ENCODE peak calls at places on chromosomes 16 and 17, in nine cellular contexts. X, I, N, T, V, W, B, H and F are unnamed samples.

GRCh38 chr17:67558740-67559380 is 158.9 kb upstream of the NOL11 start:
- DNase-seq in I (no peak), V (peak), W (no peak), B (no peak), H (no peak), T (no peak), N (no peak), X (no peak), F (no peak)

GRCh38 chr17:679491-679890 is 35.1 kb downstream of the VPS53 start:
- DNase-seq in T (no peak), N (no peak), V (no peak), I (no peak), H (no peak), X (no peak), W (no peak), B (no peak), F (no peak)

GRCh38 chr17:16474012-16474725 is 17.8 kb downstream of the LRRC75A start:
- DNase-seq in V (peak), W (no peak), N (no peak), H (no peak), X (no peak), T (no peak), I (no peak), B (no peak), F (no peak)

GRCh38 chr16:20181386-20181785 is 107.7 kb upstream of the GPR139 start:
- DNase-seq in W (no peak), B (no peak), V (no peak), H (no peak), T (no peak), N (no peak), I (no peak), X (no peak), F (no peak)

GRCh38 chr16:20903116-20903888 is 2.7 kb downstream of the LYRM1 start:
- DNase-seq in H (no peak), B (no peak), T (no peak), V (no peak), X (no peak), I (no peak), N (no peak), W (no peak), F (no peak)

GRCh38 chr16:4477966-4478365 is 1.8 kb downstream of the HMOX2 start:
- DNase-seq in T (no peak), V (peak), I (no peak), W (no peak), B (no peak), X (no peak), H (peak), N (no peak), F (no peak)

GRCh38 chr16:12907670-12908233 is 6.4 kb downstream of the SHISA9 start:
- DNase-seq in N (no peak), T (no peak), V (no peak), I (no peak), X (peak), B (no peak), H (no peak), W (no peak), F (no peak)

GRCh38 chr17:15892244-15892643 is 52.7 kb upstream of the ADORA2B start:
- DNase-seq in V (no peak), B (no peak), T (no peak), I (no peak), X (no peak), H (no peak), W (no peak), N (no peak), F (no peak)

GRCh38 chr16:56611281-56611833 is 3.0 kb downstream of the MT2A start:
- DNase-seq in H (peak), V (peak), W (peak), T (no peak), B (peak), X (no peak), N (peak), I (no peak), F (peak)

GRCh38 chr16:17109413-17109812 is 361.3 kb downstream of the XYLT1 start:
- DNase-seq in I (no peak), W (no peak), X (no peak), B (no peak), N (no peak), V (no peak), T (no peak), H (no peak), F (no peak)

GRCh38 chr16:82004651-82005490 is 6.4 kb downstream of the SDR42E1 start:
- DNase-seq in T (no peak), N (no peak), V (peak), I (no peak), H (no peak), W (peak), X (no peak), B (no peak), F (no peak)

GRCh38 chr16:29820271-29820701 is at the start of gene MVP:
- DNase-seq in B (peak), W (peak), I (no peak), N (peak), T (no peak), H (peak), V (peak), X (peak), F (peak)

GRCh38 chr16:68900009-68900408 is 56.7 kb downstream of the TANGO6 start:
- DNase-seq in T (no peak), H (no peak), X (no peak), I (peak), B (no peak), N (no peak), V (no peak), W (no peak), F (no peak)

GRCh38 chr16:50747206-50747956 is 5.5 kb downstream of the CYLD start:
- DNase-seq in N (no peak), H (peak), W (no peak), X (peak), B (no peak), V (no peak), I (no peak), T (no peak), F (no peak)

GRCh38 chr16:49491736-49492089 is 118.1 kb downstream of the C16orf78 start:
- DNase-seq in X (no peak), B (peak), T (no peak), I (no peak), V (no peak), N (no peak), H (no peak), W (peak), F (peak)

GRCh38 chr16:19284207-19284606 is 1.3 kb upstream of the CLEC19A start:
- DNase-seq in W (no peak), V (no peak), B (no peak), I (no peak), X (no peak), T (peak), N (peak), H (no peak), F (no peak)

GRCh38 chr17:40425741-40426140 is 8.0 kb upstream of the TOP2A start:
- DNase-seq in B (no peak), I (no peak), X (no peak), N (no peak), W (no peak), V (no peak), H (no peak), T (no peak), F (no peak)

GRCh38 chr17:40419559-40420331 is 2.0 kb upstream of the TOP2A start:
- DNase-seq in T (no peak), H (no peak), X (no peak), I (peak), V (no peak), N (no peak), W (no peak), B (no peak), F (no peak)

GRCh38 chr17:40427002-40427491 is 9.4 kb upstream of the TOP2A start:
- DNase-seq in H (no peak), W (no peak), X (peak), B (no peak), N (no peak), T (no peak), V (no peak), I (no peak), F (no peak)

GRCh38 chr17:40418428-40418706 is 671 bp upstream of the TOP2A start:
- DNase-seq in I (no peak), V (no peak), B (no peak), T (no peak), N (no peak), W (no peak), H (no peak), X (no peak), F (peak)

DNA sequence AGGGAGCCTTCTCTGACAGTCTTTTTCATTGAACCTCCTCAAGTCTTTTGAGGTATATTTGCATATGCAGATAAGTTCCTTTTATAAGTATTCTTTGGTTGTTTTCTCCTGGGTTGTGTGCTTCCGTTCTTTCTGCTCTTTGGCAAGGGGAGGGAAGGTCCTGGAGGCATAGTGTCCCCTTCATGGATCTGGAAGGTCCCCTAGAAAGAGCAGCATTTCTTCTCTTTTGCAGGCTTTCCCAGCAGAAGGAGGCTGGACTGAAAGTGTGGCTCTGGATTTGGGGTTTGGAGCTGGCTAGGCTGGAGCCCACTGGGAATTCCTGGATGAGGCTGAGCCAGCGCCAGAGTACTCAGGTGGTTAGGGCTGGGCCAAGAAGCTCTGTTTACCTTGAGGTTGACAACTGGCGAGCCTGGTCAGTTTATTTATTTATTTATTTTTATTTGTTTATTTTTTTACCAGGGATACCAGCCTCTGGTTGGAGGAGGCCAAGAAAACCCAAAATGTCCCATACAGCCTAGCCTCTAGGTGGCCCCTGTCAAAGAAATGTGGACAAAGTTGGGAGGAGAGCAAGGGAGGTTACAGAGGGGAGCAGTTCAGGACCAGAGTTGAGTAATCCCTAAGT is 5.4 kb upstream of the TOP2A start:
- DNase-seq in B (no peak), W (no peak), N (no peak), V (no peak), I (no peak), H (no peak), X (no peak), T (no peak), F (no peak)
- TF ChIP-seq CTCF in B (no peak), W (no peak), N (no peak), V (peak), I (no peak), H (peak), X (peak), T (no peak), F (no peak)

GRCh38 chr16:46690281-46691178 is 1.1 kb downstream of the ORC6 start:
- DNase-seq in I (no peak), W (no peak), N (no peak), T (no peak), B (no peak), H (peak), V (peak), X (no peak), F (no peak)
- H3K4me3 ChIP-seq in I (peak), W (peak), N (peak), T (peak), B (peak), H (peak), V (peak), X (peak), F (peak)

GRCh38 chr17:61398721-61399130 is 917 bp upstream of the TBX2 start:
- DNase-seq in T (no peak), I (no peak), B (no peak), W (no peak), N (no peak), X (no peak), H (peak), V (no peak), F (no peak)

GRCh38 chr17:61395409-61395982 is 4.1 kb upstream of the TBX2 start:
- DNase-seq in W (no peak), B (no peak), H (no peak), N (no peak), V (no peak), X (no peak), I (no peak), T (no peak), F (no peak)

GRCh38 chr17:61396586-61397085 is 3.0 kb upstream of the TBX2 start:
- DNase-seq in N (no peak), W (no peak), X (no peak), V (no peak), I (no peak), H (peak), T (no peak), B (no peak), F (no peak)

GRCh38 chr17:61395983-61396585 is 3.6 kb upstream of the TBX2 start:
- DNase-seq in I (no peak), B (no peak), N (no peak), X (no peak), H (peak), V (no peak), W (no peak), T (no peak), F (no peak)

DNA sequence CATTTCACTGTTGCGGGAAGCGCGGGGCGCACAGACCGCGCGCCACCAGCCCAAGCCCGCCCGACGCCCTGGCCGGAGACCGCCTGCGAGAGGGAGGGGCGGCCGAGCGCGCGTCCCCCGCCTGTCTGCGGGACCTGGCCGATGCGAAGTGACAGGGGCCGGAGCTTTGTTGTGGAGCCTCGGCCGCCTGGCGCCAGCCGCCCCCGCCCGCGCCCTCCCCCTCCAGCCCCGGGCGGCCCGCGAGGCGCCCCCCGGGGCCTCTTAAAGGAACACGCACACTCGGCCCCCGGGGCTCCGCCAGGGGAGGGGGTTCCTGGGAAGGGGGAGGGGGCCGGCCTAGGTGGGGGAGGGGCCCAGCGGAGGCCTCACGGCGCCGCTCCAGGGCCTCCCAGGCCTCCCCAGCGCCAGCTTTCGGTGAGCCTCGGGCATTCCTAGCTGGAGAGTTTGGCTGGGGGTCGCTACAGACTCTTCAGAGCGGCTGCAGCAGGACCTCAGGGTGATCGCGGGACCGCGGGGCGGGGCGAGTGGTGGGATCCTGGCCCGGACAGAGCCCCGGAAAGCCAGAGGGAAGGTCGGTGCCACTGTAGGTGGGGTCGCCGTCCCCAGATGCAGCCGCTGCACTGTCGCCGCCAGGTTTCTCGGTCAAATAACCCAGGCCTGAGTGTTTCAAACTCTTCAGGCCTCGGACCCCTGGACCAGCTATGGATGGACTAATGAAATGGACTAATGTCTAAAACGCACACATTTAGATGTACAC is 2.4 kb upstream of the TBX2 start:
- DNase-seq in I (no peak), T (no peak), H (peak), V (no peak), X (no peak), W (no peak), N (no peak), B (no peak), F (no peak)
- TF ChIP-seq CTCF in I (no peak), T (peak), H (peak), V (no peak), X (no peak), W (no peak), N (no peak), B (no peak), F (no peak)

DNA sequence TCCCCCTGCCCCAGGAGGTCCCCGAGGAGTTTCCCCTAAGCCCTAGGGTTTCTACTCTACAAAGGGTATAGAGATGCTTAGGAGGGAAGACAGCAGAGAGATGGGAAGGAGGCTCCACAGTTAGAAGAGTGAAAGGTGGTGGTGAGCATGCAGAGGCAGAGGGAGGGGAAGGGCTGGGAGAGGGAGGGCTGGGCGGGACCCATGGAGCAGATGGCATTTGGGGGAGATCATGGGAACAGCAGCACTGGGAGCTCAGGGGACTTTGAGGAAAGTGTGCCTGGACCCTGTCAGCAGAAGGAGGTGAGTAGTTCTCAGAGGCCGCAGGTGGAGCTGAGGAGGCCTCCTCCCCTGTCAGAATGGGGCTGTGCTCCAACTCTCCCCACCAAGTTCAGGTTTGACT is 650 bp upstream of the OTOP3 start:
- DNase-seq in T (no peak), W (no peak), X (no peak), N (no peak), I (no peak), B (no peak), V (no peak), H (no peak), F (no peak)
- H3K4me3 ChIP-seq in T (no peak), W (no peak), X (no peak), N (no peak), I (no peak), B (no peak), V (no peak), H (no peak), F (no peak)

DNA sequence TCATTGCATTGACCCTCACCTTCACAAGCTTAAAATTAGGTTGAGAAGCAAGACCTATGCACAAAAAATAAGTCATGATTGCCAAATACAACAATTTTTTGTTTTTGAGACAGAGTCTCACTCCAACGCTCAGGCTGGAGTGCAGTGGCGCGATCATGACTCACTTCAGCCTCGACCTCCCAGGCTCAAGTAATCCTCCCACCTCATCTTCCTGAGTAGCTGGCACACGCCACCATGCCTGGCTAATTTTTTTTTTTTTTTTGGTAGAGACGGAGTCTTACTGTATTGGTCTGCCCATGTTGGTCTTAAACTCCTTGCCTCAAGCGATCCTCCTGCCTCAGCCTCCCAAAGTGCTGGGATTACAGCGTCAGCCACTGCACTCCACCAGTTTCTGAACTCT is 24.1 kb downstream of the ZNF652 start:
- DNase-seq in B (peak), N (no peak), V (no peak), I (no peak), X (no peak), W (no peak), H (no peak), T (no peak), F (no peak)
- TF ChIP-seq CTCF in B (no peak), N (no peak), V (no peak), I (no peak), X (no peak), W (no peak), H (no peak), T (no peak), F (no peak)

DNA sequence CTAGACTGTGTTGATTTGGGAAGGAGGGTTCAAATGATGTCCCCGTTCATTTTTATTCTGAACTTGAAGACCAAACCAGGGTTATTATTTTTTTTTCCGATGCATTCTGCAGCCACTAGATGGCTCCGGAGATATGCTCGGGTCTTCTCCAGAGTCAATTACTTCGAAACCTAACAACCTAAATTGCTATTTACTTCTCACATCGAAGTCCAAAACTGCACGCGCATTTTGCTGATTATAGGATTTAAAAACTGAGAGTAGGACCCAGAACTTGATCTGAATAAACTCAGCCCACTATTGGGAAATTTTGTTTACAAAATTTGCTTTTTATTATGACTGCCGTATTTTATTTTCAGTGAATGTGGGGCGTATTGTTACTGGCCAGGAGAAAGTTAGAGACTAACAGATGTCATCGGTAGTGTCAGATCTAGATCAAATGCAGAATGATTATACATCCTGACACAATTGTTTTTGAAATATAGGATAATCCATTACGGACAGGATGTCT is 263.8 kb downstream of the HS3ST3A1 start:
- DNase-seq in W (no peak), N (no peak), I (no peak), H (peak), X (peak), V (peak), T (no peak), B (no peak), F (no peak)
- H3K4me3 ChIP-seq in W (peak), N (peak), I (no peak), H (peak), X (no peak), V (peak), T (peak), B (no peak), F (peak)

DNA sequence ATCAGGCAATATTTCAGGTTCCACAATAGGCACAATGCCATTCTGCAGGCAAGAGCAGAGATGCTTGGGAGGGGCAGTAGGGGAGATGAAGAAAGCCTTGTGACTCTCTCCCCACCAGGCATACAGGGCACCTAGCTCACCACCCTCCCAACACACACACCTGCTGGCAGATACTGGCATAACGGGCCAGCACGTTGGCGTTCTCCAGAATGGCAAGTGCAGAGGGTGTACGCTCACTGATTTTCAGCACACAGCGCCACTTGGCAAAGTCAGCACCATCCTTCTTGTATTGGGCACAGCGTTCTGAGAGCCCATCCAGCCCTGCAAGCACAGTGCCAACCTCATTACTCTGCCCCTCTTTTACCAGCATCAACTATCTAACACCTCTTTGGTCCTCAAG is 2.2 kb downstream of the ALDOC start:
- DNase-seq in W (no peak), I (no peak), V (no peak), X (no peak), T (no peak), B (no peak), H (no peak), N (no peak), F (no peak)
- TF ChIP-seq CTCF in W (peak), I (peak), V (no peak), X (peak), T (no peak), B (no peak), H (no peak), N (no peak), F (no peak)